ENCODE peak calls at places on chromosomes 5 and 9, in four cellular contexts. B, X, L and G are unnamed samples.

GRCh38 chr5:112270299-112271293 is 148.5 kb downstream of the EPB41L4A start:
- DNase-seq in B (no peak), X (peak), L (no peak), G (no peak)

GRCh38 chr9:127537014-127537413 is 75.1 kb upstream of the STXBP1 start:
- DNase-seq in B (no peak), X (peak), L (no peak), G (no peak)

GRCh38 chr9:29830815-29831214 is 2257.5 kb upstream of the C9orf72 start:
- DNase-seq in B (peak), X (peak), L (no peak), G (no peak)

GRCh38 chr5:38835887-38836286 is 9.9 kb upstream of the OSMR start:
- DNase-seq in B (no peak), X (no peak), L (no peak), G (no peak)

GRCh38 chr5:43313854-43314457 is 744 bp upstream of the HMGCS1 start:
- DNase-seq in B (peak), X (peak), L (no peak), G (peak)

GRCh38 chr5:181160144-181160754 is 12.9 kb downstream of the OR2V2 start:
- DNase-seq in B (peak), X (peak), L (peak), G (peak)

GRCh38 chr5:41408676-41409443 is 101.5 kb downstream of the PLCXD3 start:
- DNase-seq in B (no peak), X (no peak), L (no peak), G (no peak)

GRCh38 chr9:87099383-87099782 is 152.1 kb upstream of the GAS1 start:
- DNase-seq in B (no peak), X (no peak), L (no peak), G (no peak)

GRCh38 chr9:133956520-133957076 is 35.5 kb downstream of the VAV2 start:
- DNase-seq in B (peak), X (no peak), L (no peak), G (no peak)

GRCh38 chr5:140219068-140219971 is 44.3 kb downstream of the CYSTM1 start:
- DNase-seq in B (no peak), X (no peak), L (no peak), G (no peak)

GRCh38 chr9:28318515-28318914 is 745.2 kb upstream of the C9orf72 start:
- DNase-seq in B (no peak), X (no peak), L (no peak), G (no peak)

GRCh38 chr5:93578179-93578812 is 2.7 kb downstream of the NR2F1-AS1 start:
- DNase-seq in B (no peak), X (no peak), L (no peak), G (no peak)

GRCh38 chr5:33476992-33477391 is 36.2 kb downstream of the TARS1 start:
- DNase-seq in B (no peak), X (no peak), L (no peak), G (no peak)

GRCh38 chr5:10932426-10932825 is 171.4 kb upstream of the DAP start:
- DNase-seq in B (no peak), X (no peak), L (no peak), G (no peak)

GRCh38 chr5:1167728-1168709 is 33.4 kb upstream of the SLC6A19 start:
- DNase-seq in B (peak), X (peak), L (no peak), G (peak)

GRCh38 chr9:136695435-136695895 is 8.2 kb upstream of the AGPAT2 start:
- DNase-seq in B (no peak), X (no peak), L (no peak), G (no peak)

GRCh38 chr5:177035982-177036381 is 13.5 kb downstream of the ZNF346 start:
- DNase-seq in B (no peak), X (no peak), L (no peak), G (no peak)

DNA sequence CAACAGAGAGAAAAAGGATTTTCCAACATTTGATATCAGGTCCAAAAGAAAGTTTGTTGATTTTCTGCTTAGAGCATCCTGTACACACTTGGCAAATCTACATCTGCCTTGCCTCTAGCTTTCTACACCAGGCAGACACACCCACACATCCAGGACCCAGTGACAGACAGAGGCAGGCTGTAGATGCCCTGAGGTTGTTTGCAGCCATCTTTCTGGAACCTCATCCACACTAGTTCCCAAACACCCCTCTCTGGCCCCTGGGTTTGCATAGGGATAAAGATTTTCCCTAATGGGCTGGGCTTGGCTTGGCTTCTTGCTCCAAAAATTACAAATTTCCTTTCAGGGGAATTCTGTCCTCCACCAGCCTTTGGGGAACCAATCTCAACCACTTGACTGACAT is 138.2 kb upstream of the FST start:
- DNase-seq in B (no peak), X (no peak), L (no peak), G (no peak)
- TF ChIP-seq CTCF in B (no peak), X (no peak), L (no peak), G (no peak)

DNA sequence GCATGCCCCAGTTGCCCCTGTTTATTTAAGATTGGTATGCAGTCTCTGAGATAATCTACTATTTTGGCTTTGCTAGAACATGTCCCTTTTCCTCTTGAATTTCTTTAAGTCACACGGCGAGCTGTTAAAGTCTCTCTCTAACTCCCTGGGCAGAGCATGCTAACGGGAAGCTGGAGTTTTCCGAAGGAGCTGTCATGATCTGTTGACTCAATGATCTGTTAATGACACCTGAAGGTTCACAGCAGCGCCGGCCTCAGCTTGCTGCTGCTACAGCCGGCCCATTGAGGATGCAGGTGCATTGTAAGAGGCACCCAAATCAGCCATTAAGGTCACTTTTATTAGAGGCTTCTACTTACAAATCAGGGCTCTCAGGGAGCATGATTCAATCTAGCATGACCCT is 1203.4 kb downstream of the MAT2B start:
- DNase-seq in B (peak), X (peak), L (no peak), G (no peak)
- TF ChIP-seq CTCF in B (no peak), X (no peak), L (no peak), G (no peak)

GRCh38 chr9:89008346-89009048 is 17.2 kb downstream of the S1PR3 start:
- DNase-seq in B (no peak), X (no peak), L (no peak), G (no peak)

GRCh38 chr9:89007568-89007967 is 16.3 kb downstream of the S1PR3 start:
- DNase-seq in B (no peak), X (no peak), L (no peak), G (no peak)

GRCh38 chr9:89010056-89010455 is 18.8 kb downstream of the S1PR3 start:
- DNase-seq in B (no peak), X (no peak), L (no peak), G (no peak)

GRCh38 chr9:89010526-89011089 is 19.3 kb downstream of the S1PR3 start:
- DNase-seq in B (no peak), X (no peak), L (no peak), G (no peak)

GRCh38 chr9:89009049-89009840 is 18.0 kb downstream of the S1PR3 start:
- DNase-seq in B (no peak), X (no peak), L (no peak), G (no peak)
- TF ChIP-seq CTCF in B (peak), X (peak), L (no peak), G (no peak)

DNA sequence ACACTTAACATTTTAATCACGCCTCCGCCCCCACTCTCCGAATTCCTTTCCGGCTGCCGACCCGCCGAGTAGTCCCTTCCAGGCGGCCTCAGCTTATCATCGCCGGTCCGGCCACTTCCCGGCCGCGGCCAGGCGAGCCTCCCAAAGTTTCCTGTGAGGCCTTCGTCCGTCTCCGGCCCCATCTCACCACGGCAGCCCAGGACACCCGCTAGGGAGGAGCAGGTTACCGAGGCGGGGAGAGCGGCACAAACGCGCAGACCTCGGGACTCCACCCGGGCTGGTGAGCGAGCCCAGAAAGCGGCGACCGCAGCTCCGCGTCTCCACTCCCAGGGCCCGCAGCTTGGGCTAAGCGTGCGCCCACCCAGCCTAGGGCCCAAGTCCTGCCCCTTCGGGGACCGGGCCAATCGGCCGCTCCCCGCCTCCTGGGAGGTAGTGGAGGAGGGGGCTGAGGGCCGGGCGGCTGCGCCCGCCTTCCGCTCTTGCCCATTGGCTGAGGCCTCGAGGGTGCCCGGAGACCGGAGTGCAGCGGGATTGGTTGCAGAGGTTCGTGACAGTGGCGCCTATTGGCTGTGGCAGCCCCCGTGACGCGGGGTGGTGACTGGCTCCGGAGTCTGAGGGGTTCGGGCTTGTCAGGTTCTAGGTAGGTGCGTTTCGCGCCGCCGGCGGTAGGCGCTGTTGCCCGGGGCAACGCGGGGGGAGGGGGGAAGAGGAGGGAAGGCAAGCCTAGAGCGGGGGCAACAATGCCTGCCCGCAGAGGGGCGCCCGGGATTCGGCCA is 845 bp downstream of the FER start:
- DNase-seq in B (peak), X (peak), L (peak), G (peak)
- TF ChIP-seq CTCF in B (peak), X (peak), L (peak), G (no peak)

DNA sequence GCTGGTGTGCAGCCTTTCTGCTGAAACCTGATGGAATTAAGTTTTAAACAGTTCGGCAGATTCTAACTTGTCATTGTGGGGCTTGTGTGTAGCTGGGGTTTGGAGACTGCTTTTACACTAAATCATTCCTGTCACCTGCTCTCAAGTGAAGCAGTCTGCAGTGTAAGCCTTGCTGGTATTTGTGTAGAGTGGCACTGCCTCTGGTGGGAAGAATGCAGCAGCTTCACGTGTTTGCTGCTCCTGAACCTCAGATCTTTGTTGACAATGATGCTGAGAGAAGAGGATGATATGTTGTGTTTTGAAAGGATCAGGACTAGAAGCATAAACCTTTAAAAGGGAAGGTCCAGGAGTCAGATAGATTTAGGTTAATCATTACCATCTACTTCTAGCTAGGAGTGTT is 88.1 kb downstream of the KDM4C start:
- DNase-seq in B (peak), X (peak), L (no peak), G (no peak)
- TF ChIP-seq CTCF in B (peak), X (peak), L (no peak), G (no peak)

GRCh38 chr9:93052791-93053540 is 5.5 kb upstream of the SUSD3 start:
- DNase-seq in B (no peak), X (no peak), L (no peak), G (no peak)
- TF ChIP-seq CTCF in B (no peak), X (no peak), L (no peak), G (no peak)